ENCODE peak calls at places on chromosome 19, in seven cellular contexts. F is left cardiac atrium; V is NCI-H345; Z is CD8-positive, alpha-beta memory T cell; R is activated T-helper 1 cell treated with Interleukin-2 at 50 U/mL for 16 hours; L is GM13976; A is breast epithelium. M is an unnamed sample.

GRCh38 chr19:40419780-40420179 is 6.0 kb downstream of the SERTAD1 start:
- DNase-seq in F (no peak), V (no peak), Z (no peak), R (no peak), L (no peak), A (no peak), M (no peak)

GRCh38 chr19:10070730-10071446 is 15.2 kb upstream of the SHFL start:
- DNase-seq in F (no peak), V (no peak), Z (no peak), R (no peak), L (no peak), A (no peak), M (no peak)

GRCh38 chr19:1956868-1957492 is 16.0 kb downstream of the CSNK1G2 start:
- DNase-seq in F (no peak), V (no peak), Z (no peak), R (no peak), L (no peak), A (no peak), M (no peak)

GRCh38 chr19:6032381-6032780 is 54.4 kb upstream of the RANBP3 start:
- DNase-seq in F (no peak), V (no peak), Z (no peak), R (no peak), L (no peak), A (no peak), M (no peak)

GRCh38 chr19:13797870-13798269 is 2.6 kb downstream of the ZSWIM4 start:
- DNase-seq in F (peak), V (no peak), Z (no peak), R (no peak), L (no peak), A (no peak), M (peak)

GRCh38 chr19:42199440-42200115 is 17.9 kb downstream of the DEDD2 start:
- DNase-seq in F (peak), V (peak), Z (peak), R (no peak), L (peak), A (no peak), M (no peak)

GRCh38 chr19:46068345-46069258 is 27.8 kb upstream of the IGFL4 start:
- DNase-seq in F (no peak), V (no peak), Z (no peak), R (no peak), L (no peak), A (no peak), M (peak)

GRCh38 chr19:7819337-7819736 is 10.7 kb upstream of the EVI5L start:
- DNase-seq in F (no peak), V (no peak), Z (no peak), R (no peak), L (no peak), A (no peak), M (no peak)

GRCh38 chr19:47573076-47574026 is at the start of gene ZNF541:
- DNase-seq in F (peak), V (no peak), Z (peak), R (peak), L (no peak), A (peak), M (no peak)

GRCh38 chr19:48135411-48135810 is 24.8 kb upstream of the PLA2G4C start:
- DNase-seq in F (no peak), V (no peak), Z (no peak), R (no peak), L (no peak), A (no peak), M (peak)

GRCh38 chr19:29266603-29267002 is 53.7 kb upstream of the UQCRFS1 start:
- DNase-seq in F (no peak), V (no peak), Z (no peak), R (no peak), L (no peak), A (no peak), M (no peak)

GRCh38 chr19:35562776-35563175 is 682 bp downstream of the ATP4A start:
- DNase-seq in F (no peak), V (no peak), Z (no peak), R (no peak), L (no peak), A (no peak), M (no peak)

GRCh38 chr19:49775742-49776370 is 9.1 kb downstream of the AP2A1 start:
- DNase-seq in F (no peak), V (no peak), Z (no peak), R (no peak), L (no peak), A (no peak), M (no peak)

GRCh38 chr19:16326401-16327130 is 1.9 kb downstream of the KLF2 start:
- DNase-seq in F (peak), V (no peak), Z (peak), R (peak), L (peak), A (no peak), M (no peak)

GRCh38 chr19:18417250-18418033 is 1.8 kb upstream of the SSBP4 start:
- DNase-seq in F (peak), V (peak), Z (peak), R (no peak), L (peak), A (no peak), M (peak)

GRCh38 chr19:41318696-41319499 is 8.9 kb downstream of the CCDC97 start:
- DNase-seq in F (no peak), V (no peak), Z (no peak), R (no peak), L (no peak), A (no peak), M (no peak)

GRCh38 chr19:6362351-6362801 is 1.0 kb downstream of the CLPP start:
- DNase-seq in F (no peak), V (no peak), Z (peak), R (peak), L (no peak), A (no peak), M (peak)

GRCh38 chr19:3387645-3388589 is 21.5 kb downstream of the NFIC start:
- DNase-seq in F (peak), V (peak), Z (no peak), R (no peak), L (no peak), A (peak), M (no peak)

GRCh38 chr19:47813995-47814328 is 7.8 kb upstream of the CRX start:
- DNase-seq in F (no peak), V (no peak), Z (no peak), R (no peak), L (no peak), A (no peak), M (no peak)

GRCh38 chr19:46451352-46451751 is 20.0 kb downstream of the PNMA8A start:
- DNase-seq in F (no peak), V (no peak), Z (no peak), R (no peak), L (no peak), A (no peak), M (no peak)

GRCh38 chr19:45934551-45935230 is 20.1 kb upstream of the NANOS2 start:
- DNase-seq in F (no peak), V (no peak), Z (no peak), R (no peak), L (no peak), A (no peak), M (no peak)

GRCh38 chr19:52993342-52994178 is 20.2 kb upstream of the ERVV-1 start:
- DNase-seq in F (peak), V (peak), Z (peak), R (peak), L (peak), A (peak), M (peak)

GRCh38 chr19:54616840-54617560 is 13.3 kb upstream of the LILRB1 start:
- DNase-seq in F (no peak), V (no peak), Z (no peak), R (no peak), L (peak), A (no peak), M (no peak)

GRCh38 chr19:6730153-6730804 is 7.1 kb downstream of the GPR108 start:
- DNase-seq in F (peak), V (no peak), Z (peak), R (no peak), L (no peak), A (no peak), M (peak)

GRCh38 chr19:13098291-13099072 is 4.2 kb downstream of the LYL1 start:
- DNase-seq in F (peak), V (no peak), Z (no peak), R (no peak), L (no peak), A (no peak), M (peak)

GRCh38 chr19:46155237-46155636 is 7.2 kb downstream of the IGFL2 start:
- DNase-seq in F (no peak), V (no peak), Z (no peak), R (no peak), L (no peak), A (no peak), M (no peak)

GRCh38 chr19:37997911-37998344 is 90.9 kb downstream of the SIPA1L3 start:
- DNase-seq in F (peak), V (no peak), Z (no peak), R (no peak), L (no peak), A (no peak), M (peak)

GRCh38 chr19:38690832-38691231 is 43.4 kb downstream of the ACTN4 start:
- DNase-seq in F (no peak), V (no peak), Z (no peak), R (no peak), L (no peak), A (no peak), M (peak)

GRCh38 chr19:934865-935422 is 9.1 kb downstream of the ARID3A start:
- DNase-seq in F (peak), V (no peak), Z (no peak), R (no peak), L (no peak), A (peak), M (no peak)

GRCh38 chr19:41409288-41409687 is 11.7 kb downstream of the BCKDHA start:
- DNase-seq in F (no peak), V (no peak), Z (no peak), R (no peak), L (no peak), A (peak), M (peak)

GRCh38 chr19:57907394-57907793 is 9.0 kb downstream of the ZNF417 start:
- DNase-seq in F (no peak), V (no peak), Z (no peak), R (no peak), L (no peak), A (no peak), M (no peak)

GRCh38 chr19:4374451-4375163 is 25.7 kb downstream of the SH3GL1 start:
- DNase-seq in F (peak), V (no peak), Z (no peak), R (no peak), L (no peak), A (no peak), M (peak)

GRCh38 chr19:46408611-46409039 is 4.7 kb downstream of the CCDC8 start:
- DNase-seq in F (peak), V (no peak), Z (no peak), R (no peak), L (no peak), A (no peak), M (no peak)

GRCh38 chr19:13382633-13382938 is 123.7 kb downstream of the CACNA1A start:
- DNase-seq in F (no peak), V (no peak), Z (no peak), R (no peak), L (no peak), A (no peak), M (no peak)

GRCh38 chr19:33325920-33326319 is 23.6 kb upstream of the CEBPA start:
- DNase-seq in F (peak), V (no peak), Z (no peak), R (no peak), L (no peak), A (no peak), M (no peak)

GRCh38 chr19:17249887-17250548 is 4.3 kb upstream of the NR2F6 start:
- DNase-seq in F (no peak), V (no peak), Z (no peak), R (no peak), L (no peak), A (no peak), M (no peak)

M was measured in ELR.